ENCODE peak calls at places on chromosome 19, in six cellular contexts. F, P, S, Y, A and Z are unnamed samples.

GRCh38 chr19:45473366-45474190 is 5.8 kb downstream of the FOSB start:
- DNase-seq in A (no peak), Y (no peak), F (no peak), P (no peak), S (no peak), Z (no peak)

GRCh38 chr19:49546825-49547565 is 19.2 kb downstream of the RCN3 start:
- DNase-seq in Y (peak; percentile 81), P (no peak), A (peak; percentile 94), S (peak; percentile 74), F (no peak), Z (peak; percentile 90)

GRCh38 chr19:31349160-31349881 is at the start of gene TSHZ3:
- DNase-seq in A (peak; percentile 78), P (peak; percentile 64), F (peak; percentile 95), Y (peak; percentile 72), S (peak; percentile 51), Z (peak; percentile 13)

GRCh38 chr19:48606463-48607358 is at the start of gene SPACA4:
- DNase-seq in P (no peak), Y (no peak), S (no peak), A (no peak), F (no peak), Z (no peak)

GRCh38 chr19:58355891-58356235 is 2.6 kb upstream of the A1BG start:
- DNase-seq in A (no peak), F (no peak), Y (no peak), P (no peak), S (no peak), Z (no peak)

GRCh38 chr19:31500921-31501320 is 151.7 kb upstream of the TSHZ3 start:
- DNase-seq in F (peak; percentile 34), Y (no peak), P (no peak), S (no peak), A (no peak), Z (no peak)

GRCh38 chr19:14563590-14563926 is 8.3 kb downstream of the NDUFB7 start:
- DNase-seq in S (no peak), A (no peak), F (no peak), Y (no peak), P (no peak), Z (no peak)

GRCh38 chr19:10286803-10287737 is at the start of gene ICAM4:
- DNase-seq in Y (peak; percentile 48), F (peak; percentile 91), A (no peak), P (no peak), S (peak; percentile 81), Z (peak; percentile 93)

GRCh38 chr19:51354103-51354741 is 12.0 kb downstream of the ETFB start:
- DNase-seq in P (no peak), F (no peak), A (no peak), Y (no peak), S (no peak), Z (no peak)

GRCh38 chr19:13882841-13883240 is 5.9 kb downstream of the NANOS3 start:
- DNase-seq in A (no peak), F (no peak), Y (no peak), P (no peak), S (no peak), Z (no peak)

GRCh38 chr19:50874185-50874584 is 946 bp downstream of the KLK2 start:
- DNase-seq in A (no peak), S (no peak), F (no peak), Y (no peak), P (no peak), Z (no peak)

GRCh38 chr19:13953021-13953531 is 767 bp downstream of the DCAF15 start:
- DNase-seq in P (peak; percentile 70), A (peak; percentile 53), F (peak; percentile 90), S (peak; percentile 36), Y (peak; percentile 76), Z (peak; percentile 49)

GRCh38 chr19:34254552-34255432 is at the start of gene GARRE1:
- DNase-seq in P (peak; percentile 73), A (peak; percentile 86), Y (peak; percentile 46), S (peak; percentile 91), F (no peak), Z (peak; percentile 84)

GRCh38 chr19:21221653-21222052 is 79.8 kb downstream of the ZNF431 start:
- DNase-seq in S (no peak), P (no peak), Y (no peak), A (no peak), F (no peak), Z (no peak)

GRCh38 chr19:48920949-48921348 is 12.6 kb upstream of the DHDH start:
- DNase-seq in S (no peak), A (no peak), P (no peak), F (no peak), Y (no peak), Z (no peak)

GRCh38 chr19:8831832-8832131 is 322 bp downstream of the ZNF558 start:
- DNase-seq in P (no peak), S (no peak), A (no peak), Y (no peak), F (no peak), Z (no peak)

GRCh38 chr19:38173324-38174041 is 50.5 kb downstream of the DPF1 start:
- DNase-seq in P (peak; percentile 87), Y (no peak), F (peak; percentile 92), S (peak; percentile 28), A (no peak), Z (no peak)

GRCh38 chr19:33512580-33513137 is 8.9 kb downstream of the PEPD start:
- DNase-seq in Y (no peak), A (no peak), P (no peak), F (no peak), S (no peak), Z (no peak)

GRCh38 chr19:5080030-5080644 is 111.2 kb downstream of the KDM4B start:
- DNase-seq in F (no peak), Y (no peak), S (no peak), P (no peak), A (no peak), Z (no peak)

GRCh38 chr19:49851456-49852259 is 699 bp downstream of the PTOV1 start:
- DNase-seq in S (no peak), A (no peak), Y (no peak), P (peak; percentile 55), F (peak; percentile 86), Z (peak; percentile 57)

GRCh38 chr19:36686365-36687213 is 823 bp upstream of the ZNF567 start:
- DNase-seq in P (no peak), S (no peak), F (no peak), Y (peak; percentile 14), A (no peak), Z (no peak)

GRCh38 chr19:31140717-31141116 is 208.5 kb downstream of the TSHZ3 start:
- DNase-seq in P (no peak), A (peak; percentile 17), Y (no peak), F (peak; percentile 60), S (no peak), Z (no peak)

GRCh38 chr19:50568321-50569022 is at the start of gene LRRC4B:
- DNase-seq in A (no peak), P (no peak), S (no peak), F (no peak), Y (no peak), Z (no peak)

GRCh38 chr19:36418287-36419001 is at the start of gene ZFP82:
- DNase-seq in Y (peak; percentile 73), P (peak; percentile 71), A (peak; percentile 89), F (peak; percentile 92), S (peak; percentile 58), Z (peak; percentile 85)

GRCh38 chr19:40603071-40603718 is 2.0 kb downstream of the LTBP4 start:
- DNase-seq in P (no peak), F (peak; percentile 83), Y (no peak), S (no peak), A (peak; percentile 76), Z (peak; percentile 79)

GRCh38 chr19:8571006-8571411 is 6.2 kb downstream of the MYO1F start:
- DNase-seq in Y (peak; percentile 55), A (peak; percentile 69), F (no peak), S (peak; percentile 47), P (no peak), Z (no peak)

GRCh38 chr19:41276231-41276630 is 12.1 kb downstream of the HNRNPUL1 start:
- DNase-seq in F (no peak), Y (no peak), P (no peak), S (no peak), A (no peak), Z (no peak)

GRCh38 chr19:38194061-38194701 is 29.8 kb downstream of the DPF1 start:
- DNase-seq in S (no peak), F (no peak), P (no peak), Y (no peak), A (peak; percentile 78), Z (no peak)

GRCh38 chr19:46861691-46862503 is 1.1 kb downstream of the ARHGAP35 start:
- DNase-seq in F (peak; percentile 88), S (peak; percentile 28), Y (peak; percentile 28), A (no peak), P (no peak), Z (peak; percentile 67)
- TF ChIP-seq POLR2A in F (no peak), S (no peak), Y (no peak), A (no peak), P (no peak), Z (no peak)

DNA sequence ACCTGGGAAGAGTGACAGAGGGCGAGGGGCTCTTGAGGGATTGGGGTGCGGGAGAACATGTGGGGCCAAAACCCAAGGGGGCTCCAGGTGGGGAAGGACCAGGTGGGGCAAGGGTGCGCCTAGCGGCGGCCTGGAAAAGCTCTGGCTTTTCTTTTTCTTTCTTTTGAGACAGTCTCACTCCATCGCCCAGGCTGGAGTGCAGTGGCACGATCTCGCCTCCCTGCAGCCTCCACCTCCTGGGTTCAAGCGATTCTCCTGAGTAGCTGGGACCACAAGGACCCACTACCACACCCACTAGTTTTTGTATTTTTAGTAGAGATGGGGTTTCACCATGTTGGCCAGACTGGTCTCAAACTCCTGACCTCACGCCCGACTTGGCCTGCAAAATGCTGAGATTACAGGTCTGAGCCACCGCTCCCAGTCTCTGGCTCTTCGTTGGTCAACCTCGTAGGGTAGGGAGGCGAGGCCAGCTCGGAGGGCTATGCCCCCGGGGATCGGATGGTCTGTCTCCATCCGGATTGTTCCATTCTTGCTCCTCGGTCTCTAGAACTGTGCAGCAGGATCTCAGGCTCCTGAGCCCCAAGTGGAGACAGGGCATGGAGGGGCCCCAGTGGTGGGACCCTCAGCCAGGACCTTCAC is 3.7 kb downstream of the GADD45B start:
- DNase-seq in S (no peak), P (no peak), F (peak; percentile 87), Y (no peak), A (no peak), Z (no peak)
- TF ChIP-seq POLR2A in S (no peak), P (no peak), F (no peak), Y (no peak), A (no peak), Z (no peak)

DNA sequence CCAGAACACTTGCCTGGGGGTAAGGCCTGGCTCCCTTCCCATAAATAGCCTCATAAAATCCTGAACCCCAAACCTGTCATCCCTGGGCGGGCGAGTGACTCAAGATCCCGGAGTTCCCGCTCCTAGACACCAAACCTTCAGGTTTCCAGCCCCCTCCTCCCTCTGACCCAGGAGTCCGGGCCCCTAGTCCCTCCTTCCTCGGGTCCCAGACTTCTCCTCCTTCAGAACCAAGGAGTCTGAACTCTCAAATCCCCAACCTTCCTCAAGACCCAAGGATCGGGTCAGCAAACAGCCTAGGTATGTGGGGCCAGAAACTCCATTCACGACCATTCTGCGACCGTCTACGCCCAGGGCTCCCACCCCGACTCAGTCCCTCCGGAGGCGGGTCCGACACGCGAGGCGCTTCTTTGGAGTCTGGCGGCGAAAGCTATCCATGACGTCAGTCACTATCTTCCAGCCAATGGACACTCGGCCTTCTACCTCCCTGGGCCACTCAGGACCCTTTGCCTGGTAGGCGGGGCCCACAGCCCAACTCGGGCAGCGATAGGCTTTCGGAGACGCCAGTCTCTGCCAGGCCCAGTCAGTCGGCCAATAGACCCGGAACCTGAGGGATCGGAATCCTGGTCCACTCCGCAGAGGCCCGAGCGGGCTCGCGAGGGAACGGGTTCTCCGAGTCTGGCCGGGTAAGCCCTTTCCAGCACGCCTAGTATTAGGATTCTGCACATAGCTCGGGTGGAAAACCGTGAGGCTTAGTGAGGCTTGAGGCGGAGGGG is 6.6 kb upstream of the CNFN start:
- DNase-seq in F (peak; percentile 99), S (peak; percentile 99), P (peak; percentile 98), A (peak; percentile 100), Y (peak; percentile 99), Z (peak; percentile 99)
- TF ChIP-seq POLR2A in F (no peak), S (no peak), P (peak; percentile 69), A (peak; percentile 93), Y (peak; percentile 74), Z (peak; percentile 93)

GRCh38 chr19:16495982-16496612 is at the start of the genes C19orf44 and CALR3:
- DNase-seq in P (peak; percentile 99), S (peak; percentile 99), A (peak; percentile 96), Y (peak; percentile 99), F (peak; percentile 100), Z (peak; percentile 99)
- TF ChIP-seq POLR2A in P (peak; percentile 32), S (no peak), A (peak; percentile 52), Y (peak; percentile 38), F (no peak), Z (peak; percentile 61)